ENCODE peak calls at places on chromosome 14, in four cellular contexts. N, Y, V and H are unnamed samples.

GRCh38 chr14:89356927-89357326 is 60.1 kb downstream of the FOXN3 start:
- DNase-seq in N (no peak), V (no peak), Y (no peak), H (no peak)

GRCh38 chr14:72292689-72293024 is 360.4 kb downstream of the RGS6 start:
- DNase-seq in V (no peak), N (no peak), Y (no peak), H (no peak)

GRCh38 chr14:104345316-104346111 is 207.1 kb downstream of the KIF26A start:
- DNase-seq in Y (no peak), N (no peak), V (no peak), H (no peak)

GRCh38 chr14:48771717-48772116 is 814.5 kb downstream of the RPS29 start:
- DNase-seq in Y (no peak), N (no peak), V (no peak), H (no peak)

GRCh38 chr14:58881433-58881832 is 243.7 kb downstream of the DACT1 start:
- DNase-seq in V (no peak), N (no peak), Y (no peak), H (no peak)

GRCh38 chr14:99519931-99520421 is 38.8 kb downstream of the CCNK start:
- DNase-seq in N (no peak), V (no peak), Y (no peak), H (peak)

GRCh38 chr14:22791302-22791701 is 23.9 kb downstream of the SLC7A7 start:
- DNase-seq in V (peak), Y (no peak), N (no peak), H (no peak)

GRCh38 chr14:101732128-101732527 is 29.4 kb upstream of the PPP2R5C start:
- DNase-seq in N (no peak), Y (no peak), V (peak), H (no peak)

GRCh38 chr14:71314717-71315116 is 407.5 kb downstream of the PCNX1 start:
- DNase-seq in V (no peak), Y (no peak), N (no peak), H (no peak)

DNA sequence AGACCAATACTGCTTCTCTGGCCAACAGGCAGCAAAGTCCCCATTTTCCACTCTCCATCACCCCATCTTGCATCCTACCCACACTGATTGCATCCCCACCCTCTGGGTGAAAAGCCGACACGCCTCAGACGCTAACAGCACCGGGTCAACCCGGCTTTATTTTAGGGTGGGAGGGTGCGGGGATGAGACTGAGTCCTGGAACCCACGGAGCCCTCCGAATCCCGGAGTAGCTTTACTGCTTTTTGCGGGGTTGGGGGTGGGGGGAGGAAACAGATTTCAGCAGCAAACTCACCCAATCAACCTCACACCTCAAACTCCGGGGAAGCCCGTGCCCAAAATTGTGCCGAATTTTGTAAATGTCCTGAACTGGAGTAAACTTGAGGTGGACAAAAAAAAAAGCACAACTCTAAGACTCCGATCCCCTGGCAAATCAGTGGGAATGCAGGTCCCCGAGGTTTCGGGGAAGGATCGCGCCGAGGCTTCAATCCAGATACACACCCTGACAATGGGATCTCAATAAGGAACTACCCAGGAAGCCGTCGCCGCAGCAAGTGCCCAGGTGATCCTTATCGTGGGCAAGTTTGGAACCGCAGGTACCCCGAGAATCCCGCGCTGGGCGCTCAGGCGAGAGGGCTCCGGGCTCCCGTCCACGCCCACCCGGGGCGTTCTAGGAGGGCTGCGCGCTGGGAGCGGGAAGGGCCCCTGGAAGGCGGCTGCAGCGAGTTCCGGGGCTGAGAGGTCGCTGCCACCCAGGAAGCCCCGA is 1.1 kb downstream of the GCH1 start:
- DNase-seq in N (no peak), Y (no peak), V (no peak), H (no peak)
- TF ChIP-seq CREM in N (no peak), Y (no peak), V (no peak), H (no peak)

DNA sequence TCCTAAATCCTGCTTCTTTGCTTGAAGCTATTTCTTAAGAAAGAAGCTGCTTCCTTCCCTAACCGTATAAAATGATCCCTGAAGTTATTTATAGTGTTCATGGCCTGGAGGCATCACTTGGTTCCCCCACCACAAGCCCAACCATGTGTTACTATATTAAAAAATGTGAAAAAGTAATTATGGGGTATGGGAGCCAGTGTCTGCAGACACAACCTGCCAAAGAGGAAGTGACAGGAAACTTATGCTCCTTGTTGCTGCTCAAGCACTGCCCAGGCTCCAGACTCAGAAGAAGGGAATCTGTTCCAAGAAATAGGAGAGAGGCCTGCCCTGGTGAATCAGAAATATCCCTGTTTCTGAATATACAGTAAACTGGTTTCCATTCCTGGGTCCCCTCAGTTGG is 217.2 kb upstream of the BMP4 start:
- DNase-seq in V (no peak), N (no peak), Y (no peak), H (no peak)
- TF ChIP-seq CREM in V (no peak), N (no peak), Y (no peak), H (no peak)

GRCh38 chr14:92922883-92923743 is at the start of gene CHGA:
- DNase-seq in Y (no peak), N (peak), V (peak), H (peak)
- TF ChIP-seq CREM in Y (no peak), N (no peak), V (peak), H (peak)

DNA sequence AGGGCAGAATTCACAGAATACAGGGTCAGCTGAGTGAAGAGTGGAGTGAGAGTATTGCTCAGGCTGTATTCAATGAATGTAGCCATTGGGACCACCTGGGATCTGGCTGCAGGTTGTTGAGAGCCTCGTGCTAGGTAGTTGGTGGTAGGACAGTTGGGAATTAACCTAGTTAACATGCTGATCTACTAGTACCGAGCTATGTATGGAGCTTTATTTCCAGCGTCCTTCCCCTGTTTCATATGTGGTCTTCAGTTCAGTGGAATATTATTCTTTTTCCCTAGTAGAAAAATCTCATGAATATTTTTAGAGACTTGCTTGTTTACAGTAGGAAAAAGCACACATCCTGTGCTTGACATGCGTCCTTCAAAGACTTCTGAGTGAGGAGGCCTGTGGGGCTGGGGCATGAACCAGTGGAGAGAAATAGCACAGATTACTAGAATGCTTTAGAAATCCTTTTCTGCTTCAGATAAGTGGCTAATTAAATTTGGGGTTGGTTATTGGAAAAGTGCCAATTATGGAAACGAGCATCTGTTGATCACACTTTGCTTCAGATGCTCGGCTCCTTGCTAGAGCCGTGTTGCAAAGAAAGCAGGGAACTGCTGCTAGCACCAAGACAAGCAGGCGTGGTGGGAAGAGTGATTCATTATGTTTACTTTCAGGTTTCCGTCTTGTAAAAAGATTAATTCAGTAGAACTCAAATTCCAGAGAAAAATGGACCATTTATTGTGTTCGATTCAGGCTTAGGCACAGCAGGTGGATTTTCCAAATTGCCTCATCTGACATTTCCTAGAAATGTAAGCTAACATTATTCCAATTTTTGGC is 53.6 kb downstream of the ARF6 start:
- DNase-seq in V (peak), N (peak), Y (no peak), H (no peak)
- TF ChIP-seq CREM in V (no peak), N (no peak), Y (no peak), H (no peak)

GRCh38 chr14:24403294-24404013 is 4.7 kb downstream of the NYNRIN start:
- DNase-seq in N (no peak), V (no peak), Y (no peak), H (no peak)
- TF ChIP-seq CREM in N (no peak), V (no peak), Y (no peak), H (no peak)

GRCh38 chr14:54894995-54895394 is 7.6 kb downstream of the GCH1 start:
- DNase-seq in V (no peak), N (no peak), Y (no peak), H (no peak)
- TF ChIP-seq CREM in V (no peak), N (no peak), Y (no peak), H (no peak)

DNA sequence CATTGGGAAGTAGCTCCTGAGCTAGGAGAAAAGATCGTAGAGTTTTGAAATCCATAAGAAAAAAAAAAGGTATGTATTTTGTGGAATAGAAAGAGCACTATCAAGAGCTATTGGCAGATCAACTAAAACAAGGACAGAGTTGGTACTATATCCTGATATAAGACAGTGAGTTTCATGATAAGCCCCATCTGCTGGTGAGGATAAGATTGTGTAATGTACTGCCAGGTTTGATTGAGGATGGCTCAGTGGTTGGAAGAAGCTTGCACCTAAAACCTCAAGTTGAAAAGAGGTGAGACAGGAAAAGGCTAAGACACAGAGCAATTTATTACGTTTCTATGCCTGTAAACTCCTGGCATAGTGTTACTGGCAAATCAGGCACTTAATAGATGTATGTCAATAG is 525.6 kb downstream of the FLRT2 start:
- DNase-seq in N (no peak), Y (no peak), V (no peak), H (no peak)
- TF ChIP-seq CREM in N (no peak), Y (no peak), V (no peak), H (no peak)

GRCh38 chr14:98494582-98494981 is 777.4 kb downstream of the BCL11B start:
- DNase-seq in V (no peak), Y (no peak), N (no peak), H (no peak)

GRCh38 chr14:98501836-98502235 is 770.2 kb downstream of the BCL11B start:
- DNase-seq in V (no peak), N (no peak), Y (no peak), H (no peak)

GRCh38 chr14:98501335-98501734 is 770.7 kb downstream of the BCL11B start:
- DNase-seq in V (no peak), N (no peak), Y (no peak), H (no peak)

GRCh38 chr14:98503086-98503815 is 768.7 kb downstream of the BCL11B start:
- DNase-seq in Y (no peak), N (no peak), V (no peak), H (no peak)

DNA sequence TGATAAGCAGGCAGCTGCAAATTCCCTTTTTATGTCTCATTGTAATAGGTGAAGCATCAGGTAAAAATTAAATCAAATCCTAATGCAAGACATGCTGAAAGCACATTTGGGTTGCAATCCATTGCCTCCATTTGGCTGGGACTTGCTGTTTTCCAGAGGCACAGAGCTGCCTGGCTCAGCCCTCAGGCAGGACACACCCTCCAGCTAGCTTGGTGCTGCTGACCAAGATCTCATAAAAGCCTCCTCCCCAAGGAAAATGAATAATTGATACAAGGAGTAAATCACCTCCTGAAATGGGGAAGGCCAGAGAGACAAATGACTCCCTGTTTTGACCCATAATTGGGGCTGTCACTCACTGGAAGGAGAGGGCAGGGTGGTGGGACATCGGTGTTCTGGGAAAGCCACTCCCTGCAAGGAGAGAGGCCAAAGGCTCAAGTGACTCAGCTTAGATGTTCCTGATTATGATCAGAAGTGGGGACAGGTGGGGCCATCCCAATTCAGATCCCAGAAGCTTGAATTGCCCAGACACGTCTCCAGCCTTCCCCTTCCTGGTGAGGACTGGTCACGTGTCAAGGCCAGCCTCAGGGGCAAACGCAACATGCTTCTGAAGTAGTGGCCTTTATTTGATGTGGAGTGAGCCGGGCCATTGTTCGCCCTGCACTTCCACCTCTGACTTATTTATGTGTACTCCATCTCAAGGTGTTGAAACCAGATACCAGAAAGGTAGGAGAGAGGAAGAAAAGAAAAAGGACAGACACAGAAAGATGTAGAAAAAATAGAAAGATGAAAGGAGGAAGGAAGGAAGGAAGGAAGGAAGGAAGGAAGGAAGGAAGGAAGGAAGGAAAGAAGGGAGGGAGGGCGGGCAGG is 773.7 kb downstream of the BCL11B start:
- DNase-seq in V (no peak), Y (no peak), N (no peak), H (no peak)
- TF ChIP-seq CREM in V (no peak), Y (no peak), N (no peak), H (no peak)